ENCODE peak calls at places on chromosomes 7 and 10, in five cellular contexts. C is PC-9, Y is tibial artery, S is neuronal stem cell, K is right atrium auricular region. Q is an unnamed sample.

GRCh38 chr7:65749039-65749438 is 123.8 kb upstream of the VKORC1L1 start:
- DNase-seq in S (no peak), Y (no peak), C (no peak), K (peak), Q (no peak)

GRCh38 chr10:88386204-88386877 is 196.8 kb downstream of the RNLS start:
- DNase-seq in K (no peak), Y (no peak), S (no peak), C (peak), Q (no peak)

GRCh38 chr7:20598479-20599419 is 16.7 kb upstream of the ABCB5 start:
- DNase-seq in C (peak), S (peak), Y (no peak), K (no peak), Q (no peak)

GRCh38 chr10:97023401-97024180 is 162.2 kb downstream of the SLIT1 start:
- DNase-seq in Y (no peak), K (no peak), S (no peak), C (no peak), Q (no peak)

GRCh38 chr7:33651998-33652397 is 253.3 kb upstream of the BMPER start:
- DNase-seq in C (no peak), K (no peak), Y (no peak), S (no peak), Q (no peak)

GRCh38 chr10:46033602-46034011 is 3.2 kb upstream of the NCOA4 start:
- DNase-seq in Y (no peak), C (peak), K (no peak), S (no peak), Q (no peak)

GRCh38 chr7:70785427-70785826 is 346.5 kb upstream of the GALNT17 start:
- DNase-seq in Y (no peak), K (no peak), C (no peak), S (no peak), Q (no peak)

GRCh38 chr10:63264852-63265617 is 131.9 kb downstream of the NRBF2 start:
- DNase-seq in K (no peak), S (no peak), C (no peak), Y (no peak), Q (no peak)

GRCh38 chr10:15738237-15738928 is 18.7 kb upstream of the ITGA8 start:
- DNase-seq in K (no peak), Y (no peak), C (no peak), S (no peak), Q (no peak)

GRCh38 chr7:42747073-42747472 is 164.8 kb downstream of the C7orf25 start:
- DNase-seq in S (no peak), K (no peak), Y (no peak), C (no peak), Q (no peak)

GRCh38 chr7:111005445-111005844 is 85.5 kb upstream of the LRRN3 start:
- DNase-seq in S (no peak), K (no peak), Y (no peak), C (no peak), Q (no peak)

GRCh38 chr10:99872367-99873162 is 90.1 kb downstream of the ABCC2 start:
- DNase-seq in K (no peak), Y (no peak), C (no peak), S (no peak), Q (no peak)

GRCh38 chr10:96987842-96988175 is 155.7 kb downstream of the LCOR start:
- DNase-seq in K (no peak), Y (no peak), S (no peak), C (no peak), Q (no peak)

GRCh38 chr7:5774790-5775189 is 6.7 kb downstream of the RNF216 start:
- DNase-seq in C (no peak), S (no peak), K (no peak), Y (no peak), Q (no peak)

GRCh38 chr7:5661941-5662340 is 119.5 kb downstream of the RNF216 start:
- DNase-seq in K (no peak), C (no peak), S (no peak), Y (no peak), Q (no peak)

GRCh38 chr10:75028748-75029147 is 82.7 kb upstream of the SAMD8 start:
- DNase-seq in Y (no peak), K (no peak), C (no peak), S (no peak), Q (no peak)

GRCh38 chr10:132310701-132311337 is 3.1 kb upstream of the STK32C start:
- DNase-seq in C (no peak), Y (no peak), K (no peak), S (no peak), Q (peak)

GRCh38 chr10:58715056-58715455 is 202.4 kb downstream of the BICC1 start:
- DNase-seq in C (no peak), K (no peak), S (no peak), Y (no peak), Q (no peak)

GRCh38 chr10:51171946-51172345 is 97.7 kb downstream of the PRKG1 start:
- DNase-seq in K (no peak), S (no peak), C (peak), Y (no peak), Q (no peak)

GRCh38 chr10:91251430-91252056 is 31.1 kb downstream of the PCGF5 start:
- DNase-seq in K (peak), C (no peak), Y (peak), S (peak), Q (no peak)

GRCh38 chr7:27948856-27949255 is 208.9 kb downstream of the TAX1BP1 start:
- DNase-seq in S (no peak), C (no peak), K (no peak), Y (no peak), Q (no peak)

GRCh38 chr7:20403356-20403755 is 72.7 kb downstream of the ITGB8 start:
- DNase-seq in K (no peak), S (no peak), Y (peak), C (no peak), Q (no peak)

GRCh38 chr7:389911-390601 is 100.1 kb downstream of the FOXL3 start:
- DNase-seq in C (no peak), K (no peak), S (no peak), Y (no peak), Q (no peak)

GRCh38 chr7:36289833-36290661 is 99.6 kb upstream of the ANLN start:
- DNase-seq in K (no peak), S (no peak), Y (no peak), C (peak), Q (peak)

GRCh38 chr7:148058092-148058491 is 532.5 kb upstream of the C7orf33 start:
- DNase-seq in S (no peak), Y (no peak), C (no peak), K (no peak), Q (no peak)

GRCh38 chr10:48235501-48235900 is 39.0 kb downstream of the FRMPD2 start:
- DNase-seq in S (no peak), C (no peak), Y (no peak), K (peak), Q (no peak)

GRCh38 chr10:89209718-89210117 is 2.6 kb upstream of the CH25H start:
- DNase-seq in C (no peak), K (no peak), S (no peak), Y (no peak), Q (no peak)

GRCh38 chr7:141754939-141755338 is 9.0 kb upstream of the TAS2R3 start:
- DNase-seq in S (peak), Y (no peak), K (no peak), C (no peak), Q (no peak)

GRCh38 chr10:93154531-93154930 is 80.8 kb downstream of the CYP26A1 start:
- DNase-seq in K (no peak), C (no peak), Y (no peak), S (no peak), Q (no peak)

GRCh38 chr10:68073631-68074403 is 1.3 kb downstream of the HERC4 start:
- DNase-seq in S (no peak), K (no peak), Y (no peak), C (no peak), Q (no peak)

GRCh38 chr7:113891828-113892227 is 27.0 kb downstream of the PPP1R3A start:
- DNase-seq in K (no peak), S (no peak), C (no peak), Y (no peak), Q (no peak)

GRCh38 chr7:79553811-79554555 is 100.5 kb upstream of the MAGI2 start:
- DNase-seq in K (no peak), S (no peak), Y (no peak), C (peak), Q (no peak)

GRCh38 chr7:139159900-139160675 is 50.6 kb upstream of the ZC3HAV1 start:
- DNase-seq in K (no peak), S (no peak), C (no peak), Y (no peak), Q (peak)

GRCh38 chr7:147161405-147161804 is 1044.8 kb downstream of the CNTNAP2 start:
- DNase-seq in Y (no peak), C (no peak), S (no peak), K (no peak), Q (no peak)

GRCh38 chr7:18978108-18978495 is 139.3 kb downstream of the TWIST1 start:
- DNase-seq in C (no peak), K (no peak), S (no peak), Y (no peak), Q (no peak)

GRCh38 chr10:5584895-5585516 is 60.2 kb downstream of the CALML3 start:
- DNase-seq in C (peak), K (no peak), Y (no peak), S (no peak), Q (no peak)

GRCh38 chr7:73994023-73994422 is 34.0 kb upstream of the ELN start:
- DNase-seq in K (no peak), S (no peak), C (no peak), Y (no peak), Q (no peak)

GRCh38 chr7:73992104-73992562 is 35.8 kb upstream of the ELN start:
- DNase-seq in S (no peak), K (peak), C (no peak), Y (peak), Q (no peak)

GRCh38 chr7:73994761-73995160 is 33.2 kb upstream of the ELN start:
- DNase-seq in C (no peak), S (no peak), K (no peak), Y (no peak), Q (no peak)

GRCh38 chr7:73988197-73988596 is 39.8 kb upstream of the ELN start:
- DNase-seq in S (no peak), Y (no peak), K (peak), C (no peak), Q (peak)

GRCh38 chr7:73991522-73992103 is 36.4 kb upstream of the ELN start:
- DNase-seq in K (no peak), S (no peak), C (no peak), Y (no peak), Q (no peak)
- H3K27ac ChIP-seq in K (peak), S (no peak), C (no peak), Y (peak), Q (no peak)

DNA sequence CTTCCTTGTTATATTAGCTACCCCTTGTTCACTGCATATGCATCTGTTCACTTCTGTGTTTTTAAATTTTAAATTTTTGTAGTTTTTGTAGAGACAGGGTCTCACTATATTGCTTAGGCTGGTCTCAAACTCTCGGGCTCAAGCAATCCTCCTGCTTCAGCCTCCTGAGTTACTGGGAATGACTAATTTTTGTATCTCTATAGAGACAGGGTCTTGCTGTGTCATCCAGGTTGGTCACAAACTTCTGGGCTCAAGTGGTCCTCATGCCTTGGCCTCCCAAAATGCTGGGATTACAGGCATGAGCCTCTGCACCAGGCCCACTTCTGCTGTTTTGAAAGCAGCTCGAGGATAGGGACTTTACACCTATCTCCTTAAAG is 64.6 kb downstream of the PRTFDC1 start:
- DNase-seq in K (no peak), Y (no peak), S (no peak), C (no peak), Q (no peak)
- H3K4me3 ChIP-seq in K (no peak), Y (no peak), S (no peak), C (no peak), Q (no peak)

GRCh38 chr10:35271086-35271834 is 65.0 kb upstream of the CCNY start:
- DNase-seq in Y (no peak), K (no peak), S (peak), C (no peak), Q (no peak)

GRCh38 chr10:35274511-35275060 is 61.7 kb upstream of the CCNY start:
- DNase-seq in S (no peak), C (no peak), Y (no peak), K (no peak), Q (no peak)

DNA sequence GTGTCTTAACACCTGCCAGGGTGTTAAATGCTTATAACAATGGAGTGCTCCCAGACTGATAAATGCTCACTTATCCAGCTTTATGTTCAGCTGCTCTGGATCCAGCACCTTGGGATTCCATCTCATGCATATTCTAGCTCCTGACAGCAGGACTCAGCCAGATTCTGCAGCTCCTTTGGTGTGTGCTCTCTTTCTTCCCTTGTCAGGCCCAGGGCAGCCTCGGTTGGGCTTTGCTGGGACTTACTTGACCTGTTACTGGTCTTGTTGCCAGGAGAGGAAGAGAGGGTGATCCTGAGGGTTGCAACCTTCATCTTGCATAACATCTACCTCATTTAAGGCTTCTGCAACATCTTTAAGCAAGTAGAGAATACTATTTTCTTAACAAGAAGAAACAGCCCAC is 59.4 kb upstream of the CCNY start:
- DNase-seq in C (no peak), Y (no peak), K (no peak), S (no peak), Q (no peak)
- H3K27ac ChIP-seq in C (no peak), Y (no peak), K (no peak), S (no peak), Q (no peak)

GRCh38 chr7:7761974-7762769 is 43.8 kb upstream of the RPA3 start:
- DNase-seq in S (no peak), C (no peak), Y (no peak), K (no peak), Q (no peak)

GRCh38 chr7:7765422-7765821 is 47.0 kb upstream of the RPA3 start:
- DNase-seq in Y (no peak), S (no peak), C (peak), K (no peak), Q (no peak)

GRCh38 chr7:7757576-7757975 is 39.2 kb upstream of the RPA3 start:
- DNase-seq in S (no peak), C (no peak), K (no peak), Y (no peak), Q (no peak)

GRCh38 chr7:7764515-7765138 is 46.2 kb upstream of the RPA3 start:
- DNase-seq in Y (no peak), S (no peak), C (peak), K (no peak), Q (no peak)

GRCh38 chr7:7761340-7761973 is 43.0 kb upstream of the RPA3 start:
- DNase-seq in C (peak), Y (no peak), K (no peak), S (no peak), Q (no peak)
- H3K4me3 ChIP-seq in C (no peak), Y (peak), K (peak), S (no peak), Q (peak)

DNA sequence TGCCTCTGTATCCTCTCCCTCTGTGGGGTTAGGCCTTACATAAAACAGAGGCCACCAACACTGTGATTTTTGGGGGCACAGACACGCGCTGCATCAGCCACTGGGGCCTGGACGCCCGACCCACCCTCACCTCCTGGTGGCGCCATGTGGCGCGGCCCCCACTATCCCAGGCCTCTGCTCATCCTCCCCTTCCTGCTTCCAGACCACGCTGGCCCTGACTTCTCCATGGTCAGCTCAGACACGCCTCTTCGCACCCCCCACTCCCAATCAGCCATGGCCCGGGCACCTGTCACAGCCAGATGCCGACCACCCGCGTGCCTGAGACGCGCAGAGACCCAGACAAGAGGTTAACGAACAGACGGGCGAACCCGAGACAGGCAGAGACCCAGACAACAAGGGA is 263.9 kb downstream of the ELFN1 start:
- DNase-seq in Y (no peak), S (no peak), C (no peak), K (no peak), Q (no peak)
- H3K27ac ChIP-seq in Y (no peak), S (no peak), C (no peak), K (no peak), Q (no peak)

DNA sequence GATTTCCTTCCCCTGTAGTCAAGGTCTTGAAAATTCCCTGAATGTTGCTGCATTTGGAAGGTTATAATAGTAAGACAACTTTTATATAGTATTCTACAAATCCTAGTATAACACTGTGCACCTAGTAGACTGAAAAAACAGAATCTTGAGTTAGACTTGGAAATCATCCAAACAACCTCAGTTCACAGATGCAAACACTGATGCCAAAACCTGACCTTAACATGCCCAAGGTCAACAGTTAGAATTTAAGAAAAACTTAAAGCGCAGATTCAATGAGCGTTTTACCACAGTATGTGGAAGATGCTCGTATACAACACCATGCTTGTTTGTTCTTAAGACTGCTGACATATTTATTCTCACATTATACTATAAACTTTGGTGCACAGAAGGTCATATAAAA is 3.0 kb downstream of the PIP4K2A start:
- DNase-seq in S (no peak), Y (no peak), K (no peak), C (no peak), Q (no peak)
- H3K4me3 ChIP-seq in S (no peak), Y (peak), K (no peak), C (no peak), Q (no peak)

DNA sequence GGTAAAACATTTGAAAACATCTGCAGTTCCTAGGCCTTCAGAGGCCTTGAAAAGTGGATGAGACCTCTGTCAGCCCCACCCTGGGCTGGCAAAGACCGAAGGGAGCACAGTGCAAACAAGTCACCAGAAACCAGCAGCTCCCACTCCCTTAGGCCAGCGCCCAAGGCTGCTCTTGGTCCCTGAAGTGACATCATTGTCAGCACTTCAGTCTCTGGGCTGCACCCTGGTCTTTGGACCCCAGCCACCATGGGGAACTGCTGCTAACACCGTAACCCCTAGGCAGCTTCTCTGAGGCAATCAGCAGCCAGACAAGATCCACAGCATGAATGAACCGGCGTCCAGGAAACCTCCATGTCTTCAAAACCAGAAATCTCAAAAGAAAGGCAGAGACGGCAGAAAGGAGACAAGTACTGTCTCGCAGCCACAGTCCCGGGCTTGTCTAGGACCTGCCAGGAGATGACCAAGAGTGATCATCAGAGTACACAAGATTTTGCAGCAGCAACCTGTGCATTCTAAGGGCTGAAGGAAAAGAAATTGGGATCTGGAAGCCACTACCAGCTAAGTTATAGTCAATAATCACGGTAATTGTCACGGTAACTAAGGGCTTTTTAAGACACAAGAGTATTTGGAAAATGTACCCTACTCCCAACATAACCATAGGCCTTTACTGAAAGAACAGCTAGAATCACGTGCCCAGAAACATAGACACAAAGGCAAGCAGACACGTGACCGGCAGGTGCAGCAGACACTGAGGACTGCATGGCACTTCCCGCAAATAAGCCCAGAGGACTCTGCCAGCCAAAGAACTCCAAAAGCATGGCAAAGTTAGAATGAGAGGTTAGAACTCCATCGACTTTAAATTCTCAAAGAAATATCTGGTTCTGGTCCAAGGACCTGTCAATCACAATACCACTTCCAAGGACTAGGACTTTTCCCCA is 23.3 kb downstream of the CPXM2 start:
- DNase-seq in C (no peak), K (peak), Y (no peak), S (no peak), Q (no peak)
- H3K27ac ChIP-seq in C (no peak), K (no peak), Y (peak), S (no peak), Q (no peak)

GRCh38 chr7:40027545-40027944 is 77.5 kb downstream of the CDK13 start:
- DNase-seq in K (no peak), S (no peak), Y (no peak), C (no peak), Q (no peak)

GRCh38 chr7:40024841-40025240 is 74.8 kb downstream of the CDK13 start:
- DNase-seq in S (no peak), K (no peak), Y (no peak), C (no peak), Q (no peak)

GRCh38 chr7:40019558-40019957 is 69.5 kb downstream of the CDK13 start:
- DNase-seq in K (no peak), Y (no peak), S (no peak), C (no peak), Q (no peak)

DNA sequence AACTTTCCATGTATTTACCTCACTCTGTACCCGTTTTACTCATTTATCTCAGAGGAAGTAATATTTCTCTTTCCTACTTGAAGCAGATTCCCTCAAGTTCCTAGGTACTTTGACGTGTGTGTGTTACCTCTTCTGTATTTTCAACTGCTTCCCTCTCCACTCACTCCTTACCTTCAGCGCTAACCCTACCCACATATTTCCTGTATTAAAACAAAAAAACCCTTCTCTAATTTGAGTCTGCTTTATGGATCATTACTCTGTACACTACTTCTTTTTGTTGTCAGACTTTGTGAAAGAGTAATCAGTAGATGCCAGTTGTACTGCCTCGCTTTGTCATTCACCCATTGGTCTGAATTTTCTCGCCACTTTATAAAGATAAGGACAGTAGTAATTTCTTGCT is 74.0 kb downstream of the CDK13 start:
- DNase-seq in K (no peak), C (no peak), Y (no peak), S (no peak), Q (no peak)
- H3K4me3 ChIP-seq in K (no peak), C (no peak), Y (no peak), S (no peak), Q (no peak)

GRCh38 chr10:21807162-21807561 is 196.4 kb downstream of the DNAJC1 start:
- DNase-seq in C (no peak), K (no peak), Y (no peak), S (peak), Q (no peak)
- H3K27ac ChIP-seq in C (no peak), K (no peak), Y (no peak), S (peak), Q (no peak)